ENCODE peak calls at places on chromosomes 16 and 17, in seven cellular contexts. One of them, this sample, is unnamed.

GRCh38 chr16:85583491-85584181 is 29.5 kb upstream of the GSE1 start:
- DNase-seq in lower lobe of right lung: no peak
- DNase-seq in spleen: no peak
- DNase-seq in GM23338: no peak
- DNase-seq in cardiac fibroblast: peak
- DNase-seq in heart left ventricle: no peak
- DNase-seq in A549: no peak
- DNase-seq in this sample: peak

GRCh38 chr17:18181358-18181757 is 2.3 kb upstream of the ALKBH5 start:
- DNase-seq in lower lobe of right lung: no peak
- DNase-seq in heart left ventricle: no peak
- DNase-seq in A549: no peak
- DNase-seq in spleen: no peak
- DNase-seq in GM23338: no peak
- DNase-seq in cardiac fibroblast: peak
- DNase-seq in this sample: peak

GRCh38 chr16:56608876-56609462 is 585 bp downstream of the MT2A start:
- DNase-seq in A549: peak
- DNase-seq in cardiac fibroblast: peak
- DNase-seq in GM23338: no peak
- DNase-seq in lower lobe of right lung: no peak
- DNase-seq in heart left ventricle: no peak
- DNase-seq in spleen: no peak
- DNase-seq in this sample: no peak

GRCh38 chr17:21272881-21273839 is 11.4 kb upstream of the MAP2K3 start:
- DNase-seq in spleen: no peak
- DNase-seq in cardiac fibroblast: no peak
- DNase-seq in A549: no peak
- DNase-seq in heart left ventricle: no peak
- DNase-seq in lower lobe of right lung: no peak
- DNase-seq in GM23338: no peak
- DNase-seq in this sample: no peak

GRCh38 chr17:14923981-14924380 is 341.1 kb downstream of the PMP22 start:
- DNase-seq in cardiac fibroblast: peak
- DNase-seq in lower lobe of right lung: no peak
- DNase-seq in spleen: no peak
- DNase-seq in A549: no peak
- DNase-seq in GM23338: no peak
- DNase-seq in heart left ventricle: no peak
- DNase-seq in this sample: peak

GRCh38 chr16:68715471-68715870 is 21.6 kb upstream of the CDH1 start:
- DNase-seq in spleen: no peak
- DNase-seq in cardiac fibroblast: no peak
- DNase-seq in heart left ventricle: no peak
- DNase-seq in GM23338: no peak
- DNase-seq in A549: peak
- DNase-seq in lower lobe of right lung: no peak
- DNase-seq in this sample: no peak

GRCh38 chr17:39928868-39929651 is 1.5 kb downstream of the LRRC3C start:
- DNase-seq in cardiac fibroblast: peak
- DNase-seq in GM23338: no peak
- DNase-seq in spleen: no peak
- DNase-seq in heart left ventricle: no peak
- DNase-seq in lower lobe of right lung: no peak
- DNase-seq in A549: peak
- DNase-seq in this sample: peak

GRCh38 chr17:79915850-79916430 is 76.7 kb upstream of the CBX4 start:
- DNase-seq in spleen: peak
- DNase-seq in GM23338: peak
- DNase-seq in heart left ventricle: peak
- DNase-seq in cardiac fibroblast: peak
- DNase-seq in A549: peak
- DNase-seq in lower lobe of right lung: peak
- DNase-seq in this sample: no peak

GRCh38 chr17:62562656-62563055 is 64.8 kb upstream of the MRC2 start:
- DNase-seq in GM23338: no peak
- DNase-seq in lower lobe of right lung: no peak
- DNase-seq in A549: peak
- DNase-seq in cardiac fibroblast: peak
- DNase-seq in heart left ventricle: no peak
- DNase-seq in spleen: no peak
- DNase-seq in this sample: peak

GRCh38 chr17:78129385-78130079 is 977 bp upstream of the TMC6 start:
- DNase-seq in heart left ventricle: peak
- DNase-seq in spleen: peak
- DNase-seq in A549: no peak
- DNase-seq in GM23338: no peak
- DNase-seq in lower lobe of right lung: no peak
- DNase-seq in cardiac fibroblast: no peak
- DNase-seq in this sample: no peak

GRCh38 chr17:63082952-63083351 is 116.9 kb downstream of the TANC2 start:
- DNase-seq in GM23338: no peak
- DNase-seq in lower lobe of right lung: no peak
- DNase-seq in A549: no peak
- DNase-seq in cardiac fibroblast: peak
- DNase-seq in heart left ventricle: no peak
- DNase-seq in spleen: no peak
- DNase-seq in this sample: no peak

GRCh38 chr16:76579277-76579676 is 302.1 kb downstream of the CNTNAP4 start:
- DNase-seq in GM23338: peak
- DNase-seq in spleen: no peak
- DNase-seq in cardiac fibroblast: no peak
- DNase-seq in lower lobe of right lung: no peak
- DNase-seq in heart left ventricle: no peak
- DNase-seq in A549: no peak
- DNase-seq in this sample: no peak

GRCh38 chr17:57256708-57257112 is 387 bp downstream of the MSI2 start:
- DNase-seq in lower lobe of right lung: peak
- DNase-seq in spleen: no peak
- DNase-seq in GM23338: peak
- DNase-seq in cardiac fibroblast: peak
- DNase-seq in heart left ventricle: no peak
- DNase-seq in A549: peak
- DNase-seq in this sample: no peak

GRCh38 chr17:56707312-56708219 is 114.1 kb downstream of the NOG start:
- DNase-seq in cardiac fibroblast: peak
- DNase-seq in spleen: no peak
- DNase-seq in A549: no peak
- DNase-seq in GM23338: peak
- DNase-seq in heart left ventricle: no peak
- DNase-seq in lower lobe of right lung: no peak
- DNase-seq in this sample: no peak

GRCh38 chr16:57694191-57694555 is 433 bp upstream of the DRC7 start:
- DNase-seq in A549: no peak
- DNase-seq in cardiac fibroblast: no peak
- DNase-seq in GM23338: no peak
- DNase-seq in heart left ventricle: no peak
- DNase-seq in spleen: no peak
- DNase-seq in lower lobe of right lung: no peak
- DNase-seq in this sample: no peak

GRCh38 chr17:55172612-55173011 is 92.1 kb upstream of the HLF start:
- DNase-seq in spleen: no peak
- DNase-seq in cardiac fibroblast: no peak
- DNase-seq in lower lobe of right lung: no peak
- DNase-seq in A549: no peak
- DNase-seq in GM23338: no peak
- DNase-seq in heart left ventricle: no peak
- DNase-seq in this sample: no peak

DNA sequence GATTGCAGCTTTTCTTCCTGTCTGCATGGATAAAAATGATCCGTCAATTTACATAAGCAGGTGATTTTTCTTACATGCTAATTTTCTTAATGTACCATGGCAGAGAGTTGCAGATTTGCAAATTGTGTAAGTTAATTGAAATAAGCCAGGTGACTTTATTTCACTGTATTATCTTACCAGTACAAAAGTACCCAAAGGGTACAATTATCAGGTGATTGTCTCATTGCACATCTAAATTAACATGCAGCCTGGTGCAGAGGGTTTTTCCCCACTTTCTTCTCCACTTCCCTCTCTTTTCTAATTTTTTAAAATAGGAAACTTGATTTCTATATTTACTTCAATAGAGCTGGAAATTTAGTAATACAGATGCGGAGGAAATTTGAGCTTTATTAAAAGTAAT is 11.2 kb downstream of the NLK start:
- DNase-seq in lower lobe of right lung: no peak
- DNase-seq in spleen: no peak
- DNase-seq in heart left ventricle: no peak
- DNase-seq in cardiac fibroblast: no peak
- DNase-seq in GM23338: no peak
- DNase-seq in A549: no peak
- DNase-seq in this sample: no peak
- H3K4me3 ChIP-seq in lower lobe of right lung: no peak
- H3K4me3 ChIP-seq in spleen: no peak
- H3K4me3 ChIP-seq in heart left ventricle: no peak
- H3K4me3 ChIP-seq in cardiac fibroblast: no peak
- H3K4me3 ChIP-seq in GM23338: peak
- H3K4me3 ChIP-seq in A549: no peak
- H3K4me3 ChIP-seq in this sample: no peak

DNA sequence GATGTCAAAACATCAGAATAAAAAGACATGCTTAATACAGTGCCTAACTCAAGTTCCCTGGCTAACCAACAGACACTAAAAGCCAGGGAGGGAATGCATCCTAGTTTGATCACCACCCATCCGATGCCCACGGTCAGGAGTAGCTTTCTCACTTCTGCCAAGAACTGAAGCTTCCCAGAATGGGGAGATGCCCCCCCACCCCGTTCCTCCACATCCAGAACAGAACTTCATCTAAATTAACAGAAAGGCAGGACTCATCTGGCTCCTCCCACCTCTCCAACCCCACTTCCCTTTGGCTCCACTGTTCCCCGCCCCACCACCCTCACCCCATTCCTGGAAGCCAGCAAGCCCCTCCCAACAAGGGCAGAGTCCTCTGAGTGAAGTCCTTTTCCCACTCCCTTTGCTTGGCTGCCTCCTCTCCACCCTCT is 33.7 kb downstream of the GDE1 start:
- DNase-seq in spleen: no peak
- DNase-seq in cardiac fibroblast: no peak
- DNase-seq in A549: no peak
- DNase-seq in lower lobe of right lung: no peak
- DNase-seq in GM23338: peak
- DNase-seq in heart left ventricle: no peak
- DNase-seq in this sample: no peak
- H3K4me3 ChIP-seq in spleen: no peak
- H3K4me3 ChIP-seq in cardiac fibroblast: no peak
- H3K4me3 ChIP-seq in A549: no peak
- H3K4me3 ChIP-seq in lower lobe of right lung: no peak
- H3K4me3 ChIP-seq in GM23338: peak
- H3K4me3 ChIP-seq in heart left ventricle: no peak
- H3K4me3 ChIP-seq in this sample: no peak

DNA sequence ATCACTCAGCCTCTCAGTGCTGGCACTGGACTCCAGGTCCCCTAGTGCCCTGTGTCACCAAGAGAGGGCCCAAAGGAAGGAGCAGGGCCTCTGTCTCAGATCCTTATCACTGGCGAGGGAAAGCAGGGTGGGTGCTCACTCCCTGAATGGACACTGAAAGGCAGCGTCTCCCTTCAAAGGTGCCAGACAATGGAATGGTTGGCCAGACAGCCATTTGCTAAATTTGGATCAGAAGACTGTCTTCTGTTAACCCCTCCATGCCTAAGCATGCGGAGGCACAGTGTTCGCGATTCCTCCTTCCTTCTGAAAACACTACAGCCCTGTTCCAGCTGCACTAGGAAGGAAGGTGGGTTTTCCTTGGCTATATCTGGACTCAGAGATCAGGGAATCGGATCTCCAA is 48.4 kb downstream of the SRCIN1 start:
- DNase-seq in cardiac fibroblast: no peak
- DNase-seq in lower lobe of right lung: no peak
- DNase-seq in heart left ventricle: no peak
- DNase-seq in GM23338: no peak
- DNase-seq in A549: no peak
- DNase-seq in spleen: no peak
- DNase-seq in this sample: no peak
- H3K4me3 ChIP-seq in cardiac fibroblast: no peak
- H3K4me3 ChIP-seq in lower lobe of right lung: peak
- H3K4me3 ChIP-seq in heart left ventricle: peak
- H3K4me3 ChIP-seq in GM23338: peak
- H3K4me3 ChIP-seq in A549: no peak
- H3K4me3 ChIP-seq in spleen: no peak
- H3K4me3 ChIP-seq in this sample: no peak

GRCh38 chr17:74324521-74324920 is 1.5 kb upstream of the KIF19 start:
- DNase-seq in GM23338: no peak
- DNase-seq in A549: no peak
- DNase-seq in lower lobe of right lung: no peak
- DNase-seq in cardiac fibroblast: no peak
- DNase-seq in heart left ventricle: no peak
- DNase-seq in spleen: no peak
- DNase-seq in this sample: no peak
- H3K4me3 ChIP-seq in GM23338: no peak
- H3K4me3 ChIP-seq in A549: no peak
- H3K4me3 ChIP-seq in lower lobe of right lung: no peak
- H3K4me3 ChIP-seq in cardiac fibroblast: no peak
- H3K4me3 ChIP-seq in heart left ventricle: no peak
- H3K4me3 ChIP-seq in spleen: no peak
- H3K4me3 ChIP-seq in this sample: no peak

DNA sequence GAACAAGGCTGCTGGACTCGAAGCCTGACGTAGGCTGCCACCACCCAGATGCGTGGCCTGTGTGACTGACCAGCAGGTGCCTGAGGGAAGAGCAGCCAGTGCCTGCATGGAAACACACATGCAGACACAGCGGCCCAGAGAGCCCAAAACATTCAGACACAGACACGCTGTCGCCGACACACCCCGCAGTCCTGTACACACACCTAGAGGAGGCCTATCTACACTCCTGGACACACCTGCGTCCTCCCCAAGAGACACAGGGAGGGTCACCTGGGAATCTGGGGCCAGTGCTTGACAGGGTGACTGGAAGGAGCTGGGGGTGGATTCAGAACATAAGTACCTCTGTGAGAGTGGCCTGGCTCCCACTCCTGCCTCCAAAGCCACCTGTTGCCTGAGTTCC is 6.1 kb upstream of the TSPOAP1 start:
- DNase-seq in A549: no peak
- DNase-seq in lower lobe of right lung: peak
- DNase-seq in heart left ventricle: peak
- DNase-seq in GM23338: no peak
- DNase-seq in spleen: peak
- DNase-seq in cardiac fibroblast: no peak
- DNase-seq in this sample: no peak
- H3K4me3 ChIP-seq in A549: no peak
- H3K4me3 ChIP-seq in lower lobe of right lung: no peak
- H3K4me3 ChIP-seq in heart left ventricle: no peak
- H3K4me3 ChIP-seq in GM23338: no peak
- H3K4me3 ChIP-seq in spleen: no peak
- H3K4me3 ChIP-seq in cardiac fibroblast: no peak
- H3K4me3 ChIP-seq in this sample: no peak